ENCODE peak calls at places on chromosomes 6 and 20, in four cellular contexts. B is HTR-8/SVneo, Q is GF-D8, D is activated T-cell treated with anti-CD3 and anti-CD28 coated beads for 1 hour. F is an unnamed sample.

GRCh38 chr6:144585217-144585814 is 300.2 kb downstream of the UTRN start:
- DNase-seq in Q (no peak), B (peak), D (no peak), F (peak)

GRCh38 chr6:170090561-170090960 is 200.3 kb downstream of the DLL1 start:
- DNase-seq in B (no peak), D (no peak), Q (no peak), F (no peak)

GRCh38 chr20:20593447-20594170 is 118.8 kb downstream of the RALGAPA2 start:
- DNase-seq in B (peak), Q (no peak), D (no peak), F (peak)

GRCh38 chr6:168860987-168861386 is 392.7 kb downstream of the THBS2 start:
- DNase-seq in D (no peak), Q (no peak), B (no peak), F (no peak)

GRCh38 chr20:4160761-4161305 is 145.5 kb upstream of the RNF24 start:
- DNase-seq in B (no peak), Q (no peak), D (no peak), F (no peak)

GRCh38 chr6:166955121-166955864 is 1.1 kb downstream of the RNASET2 start:
- DNase-seq in B (no peak), D (no peak), Q (peak), F (no peak)

GRCh38 chr20:18057106-18057993 is at the start of gene OVOL2:
- DNase-seq in D (no peak), B (no peak), Q (no peak), F (no peak)

GRCh38 chr6:164286021-164286420 is 871.5 kb downstream of the QKI start:
- DNase-seq in B (no peak), D (no peak), Q (no peak), F (no peak)

GRCh38 chr6:6635291-6635690 is 46.8 kb downstream of the LY86 start:
- DNase-seq in B (no peak), Q (no peak), D (no peak), F (no peak)

GRCh38 chr6:73519943-73520687 is 717 bp downstream of the EEF1A1 start:
- DNase-seq in B (peak), D (peak), Q (no peak), F (peak)

GRCh38 chr20:38032585-38033329 is 499 bp downstream of the TTI1 start:
- DNase-seq in D (no peak), B (no peak), Q (no peak), F (peak)

GRCh38 chr6:96520039-96520850 is 1.4 kb upstream of the UFL1 start:
- DNase-seq in Q (no peak), B (no peak), D (no peak), F (no peak)

GRCh38 chr6:144547409-144547808 is 262.3 kb downstream of the UTRN start:
- DNase-seq in Q (no peak), D (no peak), B (no peak), F (no peak)

GRCh38 chr6:33142501-33142900 is 49.8 kb downstream of the COL11A2 start:
- DNase-seq in D (no peak), Q (peak), B (no peak), F (no peak)

GRCh38 chr20:59448828-59449444 is 148.5 kb downstream of the EDN3 start:
- DNase-seq in Q (no peak), B (peak), D (no peak), F (no peak)

GRCh38 chr6:158789115-158789917 is 29.9 kb downstream of the EZR start:
- DNase-seq in B (no peak), Q (no peak), D (peak), F (no peak)

GRCh38 chr6:45880139-45880538 is 135.5 kb downstream of the CLIC5 start:
- DNase-seq in Q (no peak), B (no peak), D (no peak), F (no peak)

GRCh38 chr6:22470454-22471368 is 98.7 kb upstream of the HDGFL1 start:
- DNase-seq in B (peak), D (no peak), Q (no peak), F (peak)

GRCh38 chr6:36028887-36029324 is 1.3 kb downstream of the MAPK14 start:
- DNase-seq in Q (peak), D (peak), B (peak), F (peak)

GRCh38 chr6:52611833-52612232 is 35.0 kb upstream of the TRAM2 start:
- DNase-seq in Q (no peak), D (no peak), B (no peak), F (no peak)

GRCh38 chr20:11301699-11302098 is 616.0 kb upstream of the BTBD3 start:
- DNase-seq in D (no peak), Q (no peak), B (no peak), F (no peak)

GRCh38 chr6:153994811-153995210 is 44.2 kb upstream of the OPRM1 start:
- DNase-seq in B (no peak), D (no peak), Q (no peak), F (no peak)

GRCh38 chr20:62217913-62218773 is 1.9 kb downstream of the HRH3 start:
- DNase-seq in B (no peak), D (no peak), Q (no peak), F (no peak)

GRCh38 chr20:49668181-49668877 is 45.3 kb downstream of the B4GALT5 start:
- DNase-seq in B (no peak), D (peak), Q (no peak), F (no peak)

GRCh38 chr20:47680804-47681529 is 104.3 kb downstream of the SULF2 start:
- DNase-seq in B (no peak), D (no peak), Q (no peak), F (no peak)

GRCh38 chr20:19130613-19130984 is 81.8 kb upstream of the SLC24A3 start:
- DNase-seq in B (no peak), Q (no peak), D (no peak), F (no peak)

GRCh38 chr20:63167026-63167917 is 48.7 kb downstream of the YTHDF1 start:
- DNase-seq in B (no peak), D (no peak), Q (no peak), F (no peak)

GRCh38 chr6:56961151-56961550 is 6.2 kb downstream of the BEND6 start:
- DNase-seq in D (no peak), B (no peak), Q (no peak), F (no peak)

GRCh38 chr20:22584630-22584921 is 204 bp upstream of the FOXA2 start:
- DNase-seq in B (no peak), D (no peak), Q (no peak), F (no peak)

GRCh38 chr6:164072240-164072666 is 657.7 kb downstream of the QKI start:
- DNase-seq in B (no peak), Q (no peak), D (no peak), F (no peak)

GRCh38 chr6:12065321-12066140 is 53.4 kb downstream of the HIVEP1 start:
- DNase-seq in B (no peak), D (no peak), Q (no peak), F (no peak)

GRCh38 chr6:11496152-11497060 is 41.1 kb upstream of the TMEM170B start:
- DNase-seq in B (peak), Q (peak), D (peak), F (peak)

GRCh38 chr6:158464483-158464882 is 95.4 kb upstream of the TMEM181 start:
- DNase-seq in Q (no peak), B (no peak), D (no peak), F (no peak)

GRCh38 chr6:161618816-161619454 is 345.1 kb upstream of the AGPAT4 start:
- DNase-seq in D (no peak), B (peak), Q (no peak), F (peak)

F was measured in H4.